ENCODE peak calls at places on chromosomes 11 and 22, in eight cellular contexts. F is psoas muscle, P is cardiac fibroblast, M is AG10803, R is OCI-LY7, Z is BE2C, I is lower leg skin, E is kidney epithelial cell. Q is an unnamed sample.

GRCh38 chr11:44101098-44101497 is 5.6 kb downstream of the EXT2 start:
- DNase-seq in F (no peak), P (no peak), M (no peak), R (no peak), Z (no peak), I (no peak), E (no peak), Q (no peak)

GRCh38 chr11:14054708-14055107 is 92.2 kb downstream of the SPON1 start:
- DNase-seq in F (peak; percentile 36), P (no peak), M (peak; percentile 99), R (peak; percentile 43), Z (no peak), I (peak; percentile 35), E (no peak), Q (no peak)

GRCh38 chr22:48319321-48320047 is 1508.2 kb downstream of the BRD1 start:
- DNase-seq in F (no peak), P (no peak), M (no peak), R (no peak), Z (no peak), I (no peak), E (no peak), Q (peak; percentile 68)

GRCh38 chr11:72226701-72227100 is 2.1 kb downstream of the INPPL1 start:
- DNase-seq in F (no peak), P (no peak), M (no peak), R (no peak), Z (no peak), I (no peak), E (no peak), Q (no peak)

GRCh38 chr22:26892401-26893033 is 235.1 kb downstream of the MIAT start:
- DNase-seq in F (no peak), P (no peak), M (peak; percentile 14), R (no peak), Z (peak; percentile 30), I (no peak), E (no peak), Q (no peak)

GRCh38 chr11:65277878-65278277 is 16.1 kb downstream of the POLA2 start:
- DNase-seq in F (no peak), P (no peak), M (no peak), R (no peak), Z (no peak), I (no peak), E (no peak), Q (no peak)

GRCh38 chr22:42091446-42091764 is 833 bp upstream of the NDUFA6 start:
- DNase-seq in F (no peak), P (no peak), M (no peak), R (peak; percentile 25), Z (no peak), I (no peak), E (no peak), Q (no peak)

GRCh38 chr22:48926663-48927062 is 901.0 kb downstream of the BRD1 start:
- DNase-seq in F (no peak), P (no peak), M (no peak), R (no peak), Z (no peak), I (no peak), E (no peak), Q (no peak)

GRCh38 chr11:72525466-72525865 is 91.1 kb upstream of the CLPB start:
- DNase-seq in F (no peak), P (no peak), M (no peak), R (no peak), Z (no peak), I (no peak), E (no peak), Q (no peak)

GRCh38 chr22:45651931-45652528 is 19.6 kb upstream of the ATXN10 start:
- DNase-seq in F (no peak), P (no peak), M (no peak), R (no peak), Z (no peak), I (no peak), E (no peak), Q (no peak)

GRCh38 chr11:93740802-93741093 is 547 bp downstream of the TAF1D start:
- DNase-seq in F (peak; percentile 63), P (peak; percentile 73), M (peak; percentile 68), R (peak; percentile 82), Z (peak; percentile 72), I (no peak), E (no peak), Q (peak; percentile 66)

GRCh38 chr22:32801001-32801435 is 487 bp upstream of the TIMP3 start:
- DNase-seq in F (no peak), P (no peak), M (no peak), R (no peak), Z (no peak), I (no peak), E (no peak), Q (no peak)

GRCh38 chr22:32800158-32800557 is 1.3 kb upstream of the TIMP3 start:
- DNase-seq in F (peak; percentile 49), P (no peak), M (no peak), R (no peak), Z (no peak), I (no peak), E (no peak), Q (no peak)

GRCh38 chr22:32802291-32802826 is 854 bp downstream of the TIMP3 start:
- DNase-seq in F (no peak), P (peak; percentile 30), M (no peak), R (no peak), Z (no peak), I (no peak), E (no peak), Q (no peak)

GRCh38 chr22:32803020-32803758 is 1.7 kb downstream of the TIMP3 start:
- DNase-seq in F (no peak), P (peak; percentile 49), M (peak; percentile 63), R (no peak), Z (no peak), I (no peak), E (peak; percentile 28), Q (no peak)

DNA sequence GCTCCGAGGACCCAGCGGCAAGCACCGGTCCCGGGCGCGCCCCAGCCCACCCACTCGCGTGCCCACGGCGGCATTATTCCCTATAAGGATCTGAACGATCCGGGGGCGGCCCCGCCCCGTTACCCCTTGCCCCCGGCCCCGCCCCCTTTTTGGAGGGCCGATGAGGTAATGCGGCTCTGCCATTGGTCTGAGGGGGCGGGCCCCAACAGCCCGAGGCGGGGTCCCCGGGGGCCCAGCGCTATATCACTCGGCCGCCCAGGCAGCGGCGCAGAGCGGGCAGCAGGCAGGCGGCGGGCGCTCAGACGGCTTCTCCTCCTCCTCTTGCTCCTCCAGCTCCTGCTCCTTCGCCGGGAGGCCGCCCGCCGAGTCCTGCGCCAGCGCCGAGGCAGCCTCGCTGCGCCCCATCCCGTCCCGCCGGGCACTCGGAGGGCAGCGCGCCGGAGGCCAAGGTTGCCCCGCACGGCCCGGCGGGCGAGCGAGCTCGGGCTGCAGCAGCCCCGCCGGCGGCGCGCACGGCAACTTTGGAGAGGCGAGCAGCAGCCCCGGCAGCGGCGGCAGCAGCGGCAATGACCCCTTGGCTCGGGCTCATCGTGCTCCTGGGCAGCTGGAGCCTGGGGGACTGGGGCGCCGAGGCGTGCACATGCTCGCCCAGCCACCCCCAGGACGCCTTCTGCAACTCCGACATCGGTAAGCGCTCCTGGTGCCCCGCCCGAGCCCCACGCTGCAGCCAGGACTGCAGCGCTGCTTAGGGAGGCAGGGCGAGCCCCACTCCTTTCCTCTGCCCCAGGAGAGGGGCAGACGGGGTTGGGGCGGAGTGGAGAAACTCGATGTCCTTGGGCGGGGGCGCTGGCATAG is at the start of gene TIMP3:
- DNase-seq in F (peak; percentile 88), P (peak; percentile 44), M (peak; percentile 86), R (no peak), Z (peak; percentile 79), I (peak; percentile 83), E (no peak), Q (peak; percentile 82)
- H3K4me3 ChIP-seq in F (peak within 1 kb of the TSS; percentile 78), P (peak within 1 kb of the TSS; percentile 70), M (peak within 1 kb of the TSS; percentile 94), R (no peak within 1 kb of the TSS), Z (peak within 1 kb of the TSS; percentile 67), I (peak within 1 kb of the TSS; percentile 68), E (peak within 1 kb of the TSS; percentile 51), Q (peak within 1 kb of the TSS; percentile 65)

DNA sequence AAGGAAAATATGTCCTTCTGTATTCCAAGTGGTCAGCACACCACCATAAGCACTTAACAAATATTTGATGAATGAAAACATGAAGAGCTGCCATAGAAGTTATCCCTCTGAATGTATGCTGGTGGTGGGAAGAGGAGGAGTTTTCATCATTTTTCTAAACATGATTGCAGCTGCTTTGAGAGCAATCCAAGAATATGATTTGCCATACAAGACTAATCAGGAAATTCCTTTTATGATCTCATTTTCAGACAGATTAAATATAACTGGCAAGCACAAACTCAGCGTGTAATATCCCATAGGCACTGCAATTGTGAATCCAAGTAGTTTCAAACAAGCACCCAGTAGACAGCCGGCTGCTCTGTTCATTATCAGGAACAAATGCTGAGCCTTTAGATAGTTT is 505.7 kb upstream of the LUZP2 start:
- DNase-seq in F (no peak), P (peak; percentile 56), M (peak; percentile 89), R (no peak), Z (no peak), I (no peak), E (no peak), Q (no peak)
- TF ChIP-seq CTCF in F (no peak), P (no peak), M (no peak), R (no peak), Z (no peak), I (no peak), E (no peak), Q (no peak)

DNA sequence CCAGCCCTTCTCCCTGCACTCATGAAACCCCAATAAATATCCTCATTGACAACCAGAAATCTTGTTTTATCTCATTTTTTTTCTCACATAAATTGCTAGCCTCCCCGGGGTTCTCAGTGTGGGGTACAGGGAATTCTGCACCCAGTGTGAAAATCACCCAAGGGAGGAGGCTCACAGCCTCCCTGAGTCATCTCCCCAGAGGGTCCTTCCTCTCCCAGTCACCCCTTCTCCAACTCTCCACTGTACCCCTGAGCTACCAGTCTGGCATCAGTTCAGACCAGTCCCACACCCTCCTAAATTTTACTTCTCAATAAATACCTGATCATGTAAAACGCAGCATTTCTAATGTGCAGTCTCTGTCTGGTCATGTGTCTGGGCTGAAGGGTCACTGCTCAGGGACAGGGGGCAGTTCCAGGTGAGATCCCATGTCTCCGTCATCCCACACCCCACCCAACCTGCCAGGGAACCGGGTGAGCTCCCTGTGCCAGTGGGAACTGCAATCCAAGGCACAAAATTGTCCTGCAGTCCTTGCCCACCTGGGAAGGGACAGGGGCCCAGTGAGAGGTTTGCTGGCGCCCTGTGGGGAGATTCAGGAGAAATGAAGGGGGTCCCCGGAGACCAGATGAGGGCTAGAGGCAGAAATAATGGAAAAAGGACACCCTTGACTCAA is 8.3 kb downstream of the IGLL5 start:
- DNase-seq in F (no peak), P (no peak), M (no peak), R (no peak), Z (no peak), I (no peak), E (no peak), Q (no peak)
- H3K4me3 ChIP-seq in F (no peak overlapping the region), P (no peak overlapping the region), M (no peak overlapping the region), R (no peak overlapping the region), Z (no peak overlapping the region), I (no peak overlapping the region), E (no peak overlapping the region), Q (no peak overlapping the region)

DNA sequence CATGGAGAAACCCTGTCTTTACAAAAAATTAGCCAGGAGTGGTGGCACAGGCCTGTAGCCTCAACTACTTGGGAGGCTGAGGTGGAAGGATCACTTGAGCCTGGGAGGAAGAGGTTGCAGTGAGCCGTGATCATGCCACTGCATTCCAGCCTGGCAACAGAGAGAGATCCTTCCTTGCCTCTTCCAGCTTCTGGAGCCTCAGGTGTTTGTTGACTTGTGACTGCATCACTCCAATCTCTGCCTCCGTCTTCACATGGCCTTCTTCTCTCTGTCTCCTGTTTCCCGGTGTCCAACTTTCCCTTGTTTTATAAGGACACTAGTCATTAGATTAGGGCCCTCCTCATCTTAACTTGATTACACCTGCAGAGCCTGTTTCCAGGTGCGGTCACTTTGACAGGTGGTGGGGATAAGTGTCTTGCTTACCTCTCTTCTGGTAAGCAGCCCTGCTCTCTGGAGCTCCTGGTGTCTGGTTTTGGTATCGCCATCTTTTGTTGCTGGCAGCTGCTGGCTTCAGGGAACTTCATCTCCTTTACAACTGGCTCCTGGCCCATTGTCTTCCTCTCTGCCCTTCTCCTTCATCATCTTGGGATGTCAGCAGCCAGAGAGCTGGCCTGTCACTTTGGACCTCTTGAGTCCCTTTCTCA is 8.2 kb upstream of the USP2 start:
- DNase-seq in F (no peak), P (no peak), M (no peak), R (peak; percentile 40), Z (peak; percentile 42), I (no peak), E (no peak), Q (no peak)
- TF ChIP-seq CTCF in F (peak; percentile 10), P (peak; percentile 56), M (peak; percentile 43), R (peak; percentile 69), Z (peak; percentile 53), I (no peak), E (peak; percentile 36), Q (no peak)

Q was measured in left lung.